ENCODE peak calls at places on chromosome 10, in six cellular contexts. P is stomach, B is coronary artery, J is DND-41, M is LNCaP clone FGC, E is bronchial epithelial cell. L is an unnamed sample.

GRCh38 chr10:125117941-125118630 is 42.3 kb downstream of the CTBP2 start:
- DNase-seq in B (no peak), M (peak; percentile 56), J (no peak), P (peak; percentile 81), E (no peak), L (no peak)

GRCh38 chr10:22475857-22476600 is 130.7 kb downstream of the SPAG6 start:
- DNase-seq in J (no peak), M (no peak), E (no peak), P (no peak), B (no peak), L (no peak)

GRCh38 chr10:79229081-79229541 is 118.2 kb upstream of the PPIF start:
- DNase-seq in J (no peak), B (no peak), P (no peak), M (no peak), E (no peak), L (no peak)

GRCh38 chr10:82278401-82279182 is 403.6 kb downstream of the NRG3 start:
- DNase-seq in J (no peak), M (no peak), E (no peak), B (no peak), P (no peak), L (no peak)

GRCh38 chr10:119205926-119206602 is 1.3 kb upstream of the GRK5 start:
- DNase-seq in P (peak; percentile 59), B (no peak), M (no peak), E (no peak), J (peak; percentile 66), L (peak; percentile 89)

GRCh38 chr10:61842755-61843497 is 58.6 kb upstream of the ARID5B start:
- DNase-seq in E (peak; percentile 77), P (no peak), M (no peak), J (no peak), B (no peak), L (no peak)

GRCh38 chr10:35218339-35218955 is 91.8 kb downstream of the CREM start:
- DNase-seq in B (peak; percentile 79), E (peak; percentile 72), M (peak; percentile 69), P (peak; percentile 86), J (peak; percentile 82), L (no peak)

GRCh38 chr10:78937800-78938694 is 130.7 kb upstream of the ZMIZ1 start:
- DNase-seq in P (no peak), E (no peak), J (no peak), M (no peak), B (no peak), L (no peak)

GRCh38 chr10:30127120-30127541 is 67.7 kb upstream of the JCAD start:
- DNase-seq in J (no peak), P (no peak), B (no peak), M (no peak), E (no peak), L (peak; percentile 64)

GRCh38 chr10:28241766-28242399 is 61.0 kb downstream of the MPP7 start:
- DNase-seq in E (peak; percentile 55), M (peak; percentile 37), P (no peak), B (no peak), J (peak; percentile 18), L (no peak)

DNA sequence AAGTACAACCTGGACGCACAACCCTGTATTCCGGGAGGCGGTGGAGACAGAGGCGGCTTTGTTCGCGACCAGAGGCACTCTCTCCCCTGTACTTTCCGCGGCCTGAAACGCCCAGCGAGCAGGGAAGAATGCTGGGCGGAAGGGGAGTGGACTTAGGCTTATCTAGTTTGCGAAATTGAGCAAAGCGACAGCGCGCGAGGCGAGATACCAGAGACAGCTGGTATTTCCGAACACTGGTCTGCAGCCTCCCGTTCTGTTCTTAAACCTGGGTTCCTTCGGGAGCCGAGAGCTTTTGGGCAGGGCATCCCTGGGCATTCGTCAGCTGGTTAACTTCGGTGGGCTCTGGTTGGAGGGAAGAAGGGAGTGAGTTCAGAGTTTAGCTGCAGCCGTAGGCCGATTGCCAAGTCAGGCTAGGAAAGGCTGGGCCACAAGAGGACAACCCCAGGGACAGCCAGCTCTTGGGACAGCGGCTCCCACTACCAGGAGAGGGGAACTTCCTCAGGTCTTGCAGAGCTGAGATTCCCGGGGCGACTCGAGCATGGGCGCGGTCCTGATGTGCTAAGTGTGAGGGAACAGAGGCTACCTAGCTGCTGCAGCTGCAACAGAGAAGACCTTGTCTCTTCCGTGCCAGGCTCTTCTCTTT is 3.9 kb downstream of the HMX3 start:
- DNase-seq in J (no peak), B (no peak), M (no peak), E (no peak), P (peak; percentile 58), L (no peak)
- H3K4me3 ChIP-seq in J (no peak overlapping the region), B (no peak overlapping the region), M (no peak overlapping the region), E (no peak overlapping the region), P (no peak overlapping the region), L (no peak overlapping the region)

DNA sequence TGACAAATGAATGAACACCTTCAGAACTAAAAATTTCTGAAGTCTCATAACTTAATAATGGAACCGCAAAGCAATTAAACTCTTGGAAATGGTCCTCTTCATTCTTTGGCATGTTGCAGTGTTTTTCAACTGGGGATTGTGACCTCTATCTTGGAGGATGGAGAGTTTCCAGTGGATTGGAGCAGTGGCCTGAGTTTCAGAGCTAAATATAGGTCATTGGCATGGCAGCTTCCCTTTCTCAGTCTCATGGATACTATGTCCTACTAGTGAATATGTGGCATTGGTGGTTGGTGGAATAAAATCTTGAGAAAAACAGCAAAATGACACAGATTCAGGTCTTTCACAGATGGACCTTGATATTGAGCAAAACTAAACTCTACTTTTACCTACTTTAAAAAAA is 24.1 kb upstream of the EPC1 start:
- DNase-seq in M (no peak), B (no peak), P (no peak), E (no peak), J (no peak), L (no peak)
- H3K4me3 ChIP-seq in M (no peak overlapping the region), B (no peak overlapping the region), P (no peak overlapping the region), E (no peak overlapping the region), J (no peak overlapping the region), L (no peak overlapping the region)

GRCh38 chr10:75096749-75097148 is 14.7 kb upstream of the SAMD8 start:
- DNase-seq in E (peak; percentile 71), P (no peak), B (no peak), M (no peak), J (no peak), L (no peak)
- H3K4me3 ChIP-seq in E (no peak overlapping the region), P (no peak overlapping the region), B (no peak overlapping the region), M (no peak overlapping the region), J (no peak overlapping the region), L (no peak overlapping the region)

GRCh38 chr10:123134915-123135414 is 805 bp upstream of the HMX3 start:
- DNase-seq in M (no peak), P (no peak), E (no peak), B (no peak), J (no peak), L (no peak)
- H3K4me3 ChIP-seq in M (no peak overlapping the region), P (peak overlapping the region; percentile 44), E (no peak overlapping the region), B (peak overlapping the region; percentile 71), J (no peak overlapping the region), L (peak overlapping the region; percentile 42)

GRCh38 chr10:87092356-87092860 is 2.2 kb downstream of the GLUD1 start:
- DNase-seq in B (no peak), P (no peak), M (peak; percentile 91), J (no peak), E (peak; percentile 34), L (no peak)
- H3K4me3 ChIP-seq in B (peak overlapping the region; percentile 91), P (peak overlapping the region; percentile 60), M (peak overlapping the region; percentile 72), J (peak overlapping the region; percentile 33), E (peak overlapping the region; percentile 82), L (peak overlapping the region; percentile 85)

DNA sequence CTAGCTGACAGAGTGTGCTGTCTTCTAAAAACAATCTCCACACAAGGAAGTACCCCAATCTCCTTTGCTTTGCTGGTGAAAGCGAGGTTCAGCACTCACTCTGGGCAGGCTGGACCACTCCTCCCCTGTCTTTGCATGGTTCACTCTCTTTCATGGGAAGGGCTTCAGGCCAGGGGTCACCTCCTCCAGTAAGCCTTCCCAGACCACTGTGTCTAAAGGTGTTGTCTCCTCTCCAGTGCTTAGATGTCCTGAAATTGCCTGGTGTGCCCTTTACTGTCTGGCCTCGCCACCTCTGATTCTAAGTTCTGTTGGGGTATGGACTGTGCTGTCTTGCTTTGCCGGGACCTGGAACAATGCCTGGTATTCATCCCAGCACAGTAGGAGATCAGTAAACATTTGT is 34.6 kb upstream of the HNRNPH3 start:
- DNase-seq in P (no peak), J (no peak), E (no peak), B (no peak), M (no peak), L (no peak)
- H3K4me3 ChIP-seq in P (no peak overlapping the region), J (no peak overlapping the region), E (no peak overlapping the region), B (no peak overlapping the region), M (no peak overlapping the region), L (no peak overlapping the region)

DNA sequence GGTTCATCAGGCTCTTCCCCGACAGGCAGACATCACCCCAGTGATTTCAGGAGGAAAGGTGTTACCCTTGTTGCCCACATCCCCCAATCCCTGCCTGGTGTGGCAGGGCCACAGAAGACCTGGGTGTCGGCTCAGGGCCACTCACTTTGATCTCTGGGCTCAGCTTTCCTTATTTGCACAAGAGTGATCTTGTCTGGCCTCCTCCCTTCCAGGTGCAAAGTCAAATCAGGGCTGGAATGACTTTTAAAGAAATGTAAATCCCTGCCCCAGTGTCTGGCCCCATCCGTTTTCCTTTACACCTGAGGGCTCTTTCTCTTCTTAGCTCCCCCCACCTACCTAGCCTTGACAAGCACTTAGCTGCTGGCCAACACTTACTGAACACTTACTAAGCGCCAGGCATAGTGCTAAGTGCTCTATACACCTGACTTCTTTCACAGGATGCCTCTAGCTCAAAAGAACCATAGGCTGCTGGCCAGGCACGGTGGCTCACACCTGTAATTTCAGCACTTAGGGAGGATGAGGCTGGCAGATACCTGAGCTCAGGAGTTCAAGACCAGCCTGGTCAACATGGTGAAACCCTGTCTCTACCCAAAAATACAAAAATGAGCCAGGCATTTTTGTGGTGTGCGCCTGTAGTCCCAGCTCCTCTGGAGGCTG is 979 bp upstream of the NODAL start:
- DNase-seq in B (no peak), J (no peak), M (no peak), P (no peak), E (peak; percentile 63), L (no peak)
- H3K4me3 ChIP-seq in B (no peak overlapping the region), J (no peak overlapping the region), M (no peak overlapping the region), P (no peak overlapping the region), E (no peak overlapping the region), L (no peak overlapping the region)

GRCh38 chr10:103837370-103838094 is 17.8 kb downstream of the SH3PXD2A start:
- DNase-seq in M (no peak), P (no peak), B (peak; percentile 58), E (no peak), J (no peak), L (no peak)
- H3K4me3 ChIP-seq in M (no peak overlapping the region), P (no peak overlapping the region), B (no peak overlapping the region), E (no peak overlapping the region), J (no peak overlapping the region), L (no peak overlapping the region)